ENCODE peak calls at places on chromosomes 13 and 19, in nine cellular contexts. R is CD8-positive, alpha-beta T cell; S is mammary epithelial cell; E is brain microvascular endothelial cell; D is BJ; N is cardiac fibroblast; O is fibroblast of pulmonary artery; G is right atrium auricular region; I is heart right ventricle. U is an unnamed sample.

GRCh38 chr19:48874309-48875135 is 2.3 kb downstream of the PPP1R15A start:
- DNase-seq in G (no peak), D (no peak), E (peak), O (peak), N (peak), R (peak), S (peak), I (peak), U (peak)

GRCh38 chr19:6425732-6426686 is 1.4 kb upstream of the KHSRP start:
- DNase-seq in G (no peak), S (no peak), N (no peak), I (no peak), O (no peak), D (no peak), R (no peak), E (no peak), U (no peak)

GRCh38 chr19:47240996-47241918 is 10.3 kb upstream of the BBC3 start:
- DNase-seq in O (peak), I (peak), G (no peak), S (peak), R (peak), D (no peak), E (peak), N (peak), U (peak)

GRCh38 chr13:40981361-40981760 is 37.8 kb downstream of the ELF1 start:
- DNase-seq in I (no peak), N (peak), R (no peak), D (no peak), O (peak), E (no peak), S (no peak), G (no peak), U (no peak)

GRCh38 chr13:76552807-76553206 is 333.4 kb downstream of the KCTD12 start:
- DNase-seq in O (peak), D (no peak), I (no peak), R (no peak), S (no peak), N (peak), G (no peak), E (no peak), U (no peak)

GRCh38 chr19:30669329-30670010 is 297.3 kb downstream of the ZNF536 start:
- DNase-seq in N (peak), D (no peak), R (peak), I (peak), G (no peak), E (peak), S (peak), O (peak), U (peak)

GRCh38 chr13:59963827-59964226 is 199.9 kb downstream of the DIAPH3 start:
- DNase-seq in S (no peak), I (no peak), D (no peak), O (no peak), G (no peak), E (no peak), R (no peak), N (no peak), U (no peak)

GRCh38 chr13:53151692-53152421 is 123.2 kb downstream of the OLFM4 start:
- DNase-seq in N (peak), I (no peak), D (no peak), G (no peak), O (peak), S (no peak), R (no peak), E (peak), U (no peak)

GRCh38 chr13:24263652-24264051 is 45.7 kb upstream of the C1QTNF9 start:
- DNase-seq in I (no peak), E (peak), S (no peak), G (no peak), R (no peak), O (peak), D (no peak), N (peak), U (peak)

GRCh38 chr13:86882835-86883234 is 788.3 kb upstream of the SLITRK5 start:
- DNase-seq in G (no peak), R (no peak), I (no peak), N (no peak), E (no peak), O (no peak), S (no peak), D (no peak), U (no peak)

GRCh38 chr19:15616627-15617270 is 1.7 kb downstream of the CYP4F8 start:
- DNase-seq in R (no peak), S (no peak), E (no peak), G (no peak), I (no peak), N (no peak), O (no peak), D (no peak), U (no peak)

GRCh38 chr19:30071871-30072270 is 129.8 kb downstream of the URI1 start:
- DNase-seq in S (no peak), I (no peak), G (no peak), D (no peak), R (no peak), E (no peak), N (no peak), O (no peak), U (no peak)

GRCh38 chr19:35872180-35872579 is 3.8 kb downstream of the APLP1 start:
- DNase-seq in G (no peak), E (no peak), D (no peak), R (no peak), S (no peak), I (no peak), O (no peak), N (no peak), U (no peak)

GRCh38 chr19:1076951-1077350 is 10.0 kb downstream of the ARHGAP45 start:
- DNase-seq in N (no peak), E (no peak), G (no peak), R (peak), D (no peak), S (peak), O (no peak), I (peak), U (no peak)

GRCh38 chr13:99986751-99987150 is 5.2 kb downstream of the ZIC2 start:
- DNase-seq in D (no peak), O (no peak), N (no peak), G (no peak), E (no peak), I (no peak), R (no peak), S (no peak), U (peak)

GRCh38 chr13:65959305-65959704 is 1270.8 kb downstream of the PCDH9 start:
- DNase-seq in G (no peak), N (peak), I (no peak), R (no peak), E (no peak), O (peak), D (peak), S (peak), U (no peak)
- TF ChIP-seq CTCF in G (no peak), N (no peak), I (no peak), R (no peak), E (no peak), O (no peak), D (no peak), S (no peak), U (no peak)

DNA sequence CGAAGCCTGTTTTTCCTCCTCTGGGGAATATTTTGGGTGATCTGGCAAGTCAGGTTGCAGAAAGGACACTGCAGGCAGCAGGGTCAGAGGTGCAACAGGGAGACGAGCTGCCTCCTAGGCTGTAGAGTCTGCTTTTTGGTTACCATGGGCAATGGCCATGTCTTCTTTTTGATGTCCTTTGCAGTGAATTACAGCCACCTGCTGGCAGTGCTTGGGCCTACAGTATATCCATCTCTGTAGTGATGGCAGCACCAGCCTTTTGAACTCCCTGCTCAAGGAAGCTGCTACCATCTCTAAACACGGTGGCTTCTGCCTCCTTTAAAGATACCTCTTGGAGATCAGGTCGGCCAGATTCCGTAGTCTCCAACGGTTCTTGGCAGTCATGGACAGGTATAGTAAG is 73.9 kb downstream of the WTIP start:
- DNase-seq in O (peak), R (no peak), S (peak), E (peak), N (peak), I (no peak), G (no peak), D (no peak), U (no peak)
- H3K4me3 ChIP-seq in O (no peak), R (no peak), S (no peak), E (no peak), N (no peak), I (no peak), G (no peak), D (no peak), U (no peak)

GRCh38 chr13:113954046-113954841 is 19.6 kb downstream of the C13orf46 start:
- DNase-seq in D (no peak), I (no peak), S (no peak), N (no peak), O (no peak), E (no peak), R (no peak), G (no peak), U (no peak)
- TF ChIP-seq CTCF in D (no peak), I (no peak), S (no peak), N (no peak), O (no peak), E (no peak), R (no peak), G (no peak), U (peak)

DNA sequence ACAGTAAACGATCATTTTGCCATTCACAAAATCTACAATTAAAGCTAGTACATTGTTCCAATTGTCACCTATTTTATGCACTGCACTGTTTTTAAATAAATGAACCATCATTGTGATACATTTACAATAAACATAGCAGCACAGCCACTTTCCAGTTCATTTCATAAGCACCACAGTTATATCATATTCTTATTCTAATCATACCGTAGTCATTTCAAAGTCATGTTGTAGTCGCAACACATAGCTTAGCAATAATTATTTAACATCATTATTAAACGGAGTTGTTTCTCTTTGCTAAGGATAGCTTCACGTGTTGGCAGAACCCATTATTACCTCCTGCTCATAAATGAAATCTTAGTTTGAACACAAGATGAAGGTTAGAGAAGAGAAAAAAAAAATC is 2.2 kb upstream of the PCDH9 start:
- DNase-seq in R (no peak), I (no peak), O (no peak), E (no peak), S (no peak), N (no peak), G (no peak), D (no peak), U (no peak)
- H3K4me3 ChIP-seq in R (no peak), I (no peak), O (no peak), E (no peak), S (no peak), N (no peak), G (peak), D (no peak), U (no peak)

U was measured in astrocyte of the spinal cord.